ENCODE peak calls at places on chromosomes 4 and X, in nine cellular contexts. One of them, this sample, is unnamed.
A peak's percentile ranks its signal among the peaks of the same experiment; 100 is the strongest.

GRCh38 chr4:146029147-146029546 is 90.5 kb upstream of the ZNF827 start:
- DNase-seq in testis: no peak
- DNase-seq in left ventricle myocardium inferior: no peak
- DNase-seq in tibial nerve: no peak
- DNase-seq in A549: no peak
- DNase-seq in PC-3: peak; percentile 32
- DNase-seq in tibial artery: no peak
- DNase-seq in gastrocnemius medialis: no peak
- DNase-seq in neural progenitor cell: no peak
- DNase-seq in this sample: no peak

GRCh38 chrX:11341274-11342256 is 48.4 kb downstream of the AMELX start:
- DNase-seq in testis: peak; percentile 82
- DNase-seq in left ventricle myocardium inferior: peak; percentile 48
- DNase-seq in tibial nerve: peak; percentile 38
- DNase-seq in A549: peak; percentile 8
- DNase-seq in PC-3: peak; percentile 88
- DNase-seq in tibial artery: peak; percentile 70
- DNase-seq in gastrocnemius medialis: peak; percentile 24
- DNase-seq in neural progenitor cell: no peak
- DNase-seq in this sample: no peak

GRCh38 chrX:109793191-109793590 is 60.1 kb upstream of the ACSL4 start:
- DNase-seq in testis: no peak
- DNase-seq in left ventricle myocardium inferior: no peak
- DNase-seq in tibial nerve: no peak
- DNase-seq in A549: no peak
- DNase-seq in PC-3: peak; percentile 76
- DNase-seq in tibial artery: no peak
- DNase-seq in gastrocnemius medialis: no peak
- DNase-seq in neural progenitor cell: no peak
- DNase-seq in this sample: no peak

GRCh38 chr4:139909036-139909435 is 243.4 kb downstream of the MGST2 start:
- DNase-seq in testis: no peak
- DNase-seq in left ventricle myocardium inferior: no peak
- DNase-seq in tibial nerve: no peak
- DNase-seq in A549: no peak
- DNase-seq in PC-3: no peak
- DNase-seq in tibial artery: no peak
- DNase-seq in gastrocnemius medialis: no peak
- DNase-seq in neural progenitor cell: no peak
- DNase-seq in this sample: no peak

GRCh38 chr4:11441182-11441556 is 12.5 kb upstream of the HS3ST1 start:
- DNase-seq in testis: no peak
- DNase-seq in left ventricle myocardium inferior: no peak
- DNase-seq in tibial nerve: no peak
- DNase-seq in A549: no peak
- DNase-seq in PC-3: no peak
- DNase-seq in tibial artery: no peak
- DNase-seq in gastrocnemius medialis: no peak
- DNase-seq in neural progenitor cell: no peak
- DNase-seq in this sample: no peak

GRCh38 chr4:185343726-185344581 is 51.8 kb downstream of the LRP2BP start:
- DNase-seq in testis: no peak
- DNase-seq in left ventricle myocardium inferior: no peak
- DNase-seq in tibial nerve: peak; percentile 33
- DNase-seq in A549: no peak
- DNase-seq in PC-3: no peak
- DNase-seq in tibial artery: no peak
- DNase-seq in gastrocnemius medialis: no peak
- DNase-seq in neural progenitor cell: no peak
- DNase-seq in this sample: peak; percentile 58

GRCh38 chr4:36165256-36166005 is 78.9 kb downstream of the ARAP2 start:
- DNase-seq in testis: no peak
- DNase-seq in left ventricle myocardium inferior: no peak
- DNase-seq in tibial nerve: no peak
- DNase-seq in A549: no peak
- DNase-seq in PC-3: no peak
- DNase-seq in tibial artery: no peak
- DNase-seq in gastrocnemius medialis: no peak
- DNase-seq in neural progenitor cell: no peak
- DNase-seq in this sample: no peak

GRCh38 chr4:104352211-104352610 is 142.5 kb downstream of the CXXC4 start:
- DNase-seq in testis: no peak
- DNase-seq in left ventricle myocardium inferior: no peak
- DNase-seq in tibial nerve: no peak
- DNase-seq in A549: peak; percentile 5
- DNase-seq in PC-3: no peak
- DNase-seq in tibial artery: no peak
- DNase-seq in gastrocnemius medialis: no peak
- DNase-seq in neural progenitor cell: peak; percentile 17
- DNase-seq in this sample: no peak

GRCh38 chrX:108331126-108331909 is 106.9 kb downstream of the COL4A6 start:
- DNase-seq in testis: no peak
- DNase-seq in left ventricle myocardium inferior: no peak
- DNase-seq in tibial nerve: no peak
- DNase-seq in A549: peak; percentile 28
- DNase-seq in PC-3: peak; percentile 67
- DNase-seq in tibial artery: no peak
- DNase-seq in gastrocnemius medialis: no peak
- DNase-seq in neural progenitor cell: no peak
- DNase-seq in this sample: no peak

GRCh38 chrX:15344106-15344505 is 8.8 kb upstream of the PIGA start:
- DNase-seq in testis: no peak
- DNase-seq in left ventricle myocardium inferior: no peak
- DNase-seq in tibial nerve: no peak
- DNase-seq in A549: no peak
- DNase-seq in PC-3: no peak
- DNase-seq in tibial artery: no peak
- DNase-seq in gastrocnemius medialis: no peak
- DNase-seq in neural progenitor cell: no peak
- DNase-seq in this sample: no peak

GRCh38 chrX:56762220-56762619 is 33.2 kb downstream of the NBDY start:
- DNase-seq in testis: no peak
- DNase-seq in left ventricle myocardium inferior: no peak
- DNase-seq in tibial nerve: no peak
- DNase-seq in A549: no peak
- DNase-seq in PC-3: no peak
- DNase-seq in tibial artery: no peak
- DNase-seq in gastrocnemius medialis: no peak
- DNase-seq in neural progenitor cell: no peak
- DNase-seq in this sample: no peak

GRCh38 chrX:22800806-22801205 is 199.0 kb upstream of the DDX53 start:
- DNase-seq in testis: no peak
- DNase-seq in left ventricle myocardium inferior: no peak
- DNase-seq in tibial nerve: no peak
- DNase-seq in A549: no peak
- DNase-seq in PC-3: peak; percentile 9
- DNase-seq in tibial artery: no peak
- DNase-seq in gastrocnemius medialis: no peak
- DNase-seq in neural progenitor cell: no peak
- DNase-seq in this sample: no peak

GRCh38 chr4:55758081-55758480 is 61.5 kb upstream of the EXOC1L start:
- DNase-seq in testis: no peak
- DNase-seq in left ventricle myocardium inferior: no peak
- DNase-seq in tibial nerve: no peak
- DNase-seq in A549: no peak
- DNase-seq in PC-3: no peak
- DNase-seq in tibial artery: no peak
- DNase-seq in gastrocnemius medialis: no peak
- DNase-seq in neural progenitor cell: no peak
- DNase-seq in this sample: no peak

GRCh38 chrX:123060986-123061385 is 123.1 kb upstream of the GRIA3 start:
- DNase-seq in testis: no peak
- DNase-seq in left ventricle myocardium inferior: no peak
- DNase-seq in tibial nerve: no peak
- DNase-seq in A549: no peak
- DNase-seq in PC-3: no peak
- DNase-seq in tibial artery: no peak
- DNase-seq in gastrocnemius medialis: no peak
- DNase-seq in neural progenitor cell: no peak
- DNase-seq in this sample: no peak

GRCh38 chrX:31649176-31649575 is 577.3 kb upstream of the FTHL17 start:
- DNase-seq in testis: no peak
- DNase-seq in left ventricle myocardium inferior: no peak
- DNase-seq in tibial nerve: no peak
- DNase-seq in A549: no peak
- DNase-seq in PC-3: no peak
- DNase-seq in tibial artery: no peak
- DNase-seq in gastrocnemius medialis: no peak
- DNase-seq in neural progenitor cell: no peak
- DNase-seq in this sample: no peak

GRCh38 chr4:143616771-143617170 is 83.7 kb downstream of the FREM3 start:
- DNase-seq in testis: no peak
- DNase-seq in left ventricle myocardium inferior: no peak
- DNase-seq in tibial nerve: no peak
- DNase-seq in A549: no peak
- DNase-seq in PC-3: peak; percentile 96
- DNase-seq in tibial artery: no peak
- DNase-seq in gastrocnemius medialis: no peak
- DNase-seq in neural progenitor cell: no peak
- DNase-seq in this sample: no peak

GRCh38 chr4:55258152-55258863 is 87.7 kb upstream of the SRD5A3 start:
- DNase-seq in testis: no peak
- DNase-seq in left ventricle myocardium inferior: no peak
- DNase-seq in tibial nerve: no peak
- DNase-seq in A549: no peak
- DNase-seq in PC-3: no peak
- DNase-seq in tibial artery: no peak
- DNase-seq in gastrocnemius medialis: no peak
- DNase-seq in neural progenitor cell: no peak
- DNase-seq in this sample: no peak

GRCh38 chr4:7792616-7793015 is 147.0 kb downstream of the AFAP1 start:
- DNase-seq in testis: no peak
- DNase-seq in left ventricle myocardium inferior: no peak
- DNase-seq in tibial nerve: no peak
- DNase-seq in A549: no peak
- DNase-seq in PC-3: no peak
- DNase-seq in tibial artery: no peak
- DNase-seq in gastrocnemius medialis: no peak
- DNase-seq in neural progenitor cell: no peak
- DNase-seq in this sample: no peak

GRCh38 chr4:8911311-8912088 is 39.9 kb upstream of the HMX1 start:
- DNase-seq in testis: peak; percentile 10
- DNase-seq in left ventricle myocardium inferior: no peak
- DNase-seq in tibial nerve: no peak
- DNase-seq in A549: no peak
- DNase-seq in PC-3: no peak
- DNase-seq in tibial artery: peak; percentile 56
- DNase-seq in gastrocnemius medialis: no peak
- DNase-seq in neural progenitor cell: no peak
- DNase-seq in this sample: no peak

DNA sequence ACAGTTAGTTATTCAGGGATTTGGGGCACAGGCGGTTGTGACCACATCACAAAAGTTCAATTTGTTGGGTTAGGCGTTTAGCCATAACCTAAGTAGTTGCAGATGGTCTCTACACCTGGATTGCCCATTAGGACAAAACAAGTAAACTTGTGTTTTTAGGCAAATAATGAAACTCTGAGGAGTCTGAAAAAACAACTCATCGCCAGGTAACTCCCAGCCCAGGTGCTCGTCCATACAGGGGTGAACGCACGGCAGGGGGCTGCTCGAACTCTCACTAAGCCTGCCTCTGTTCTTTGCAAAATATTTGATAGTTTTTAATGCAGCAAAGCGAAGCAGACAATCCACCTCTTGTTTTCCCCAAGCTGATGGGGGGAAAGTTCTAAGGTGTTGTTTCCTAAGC is 571 bp upstream of the RHOH start:
- DNase-seq in testis: no peak
- DNase-seq in left ventricle myocardium inferior: no peak
- DNase-seq in tibial nerve: no peak
- DNase-seq in A549: no peak
- DNase-seq in PC-3: no peak
- DNase-seq in tibial artery: no peak
- DNase-seq in gastrocnemius medialis: no peak
- DNase-seq in neural progenitor cell: no peak
- DNase-seq in this sample: no peak
- H3K4me1 ChIP-seq in testis: no peaks in the 10 kb centered on the region
- H3K4me1 ChIP-seq in left ventricle myocardium inferior: no peaks in the 10 kb centered on the region
- H3K4me1 ChIP-seq in tibial nerve: no peaks in the 10 kb centered on the region
- H3K4me1 ChIP-seq in A549: peaks cover 40% of the 10 kb centered on the region
- H3K4me1 ChIP-seq in PC-3: peaks cover 26% of the 10 kb centered on the region
- H3K4me1 ChIP-seq in tibial artery: no peaks in the 10 kb centered on the region
- H3K4me1 ChIP-seq in gastrocnemius medialis: no peaks in the 10 kb centered on the region
- H3K4me1 ChIP-seq in neural progenitor cell: peaks cover 73% of the 10 kb centered on the region
- H3K4me1 ChIP-seq in this sample: no peaks in the 10 kb centered on the region

DNA sequence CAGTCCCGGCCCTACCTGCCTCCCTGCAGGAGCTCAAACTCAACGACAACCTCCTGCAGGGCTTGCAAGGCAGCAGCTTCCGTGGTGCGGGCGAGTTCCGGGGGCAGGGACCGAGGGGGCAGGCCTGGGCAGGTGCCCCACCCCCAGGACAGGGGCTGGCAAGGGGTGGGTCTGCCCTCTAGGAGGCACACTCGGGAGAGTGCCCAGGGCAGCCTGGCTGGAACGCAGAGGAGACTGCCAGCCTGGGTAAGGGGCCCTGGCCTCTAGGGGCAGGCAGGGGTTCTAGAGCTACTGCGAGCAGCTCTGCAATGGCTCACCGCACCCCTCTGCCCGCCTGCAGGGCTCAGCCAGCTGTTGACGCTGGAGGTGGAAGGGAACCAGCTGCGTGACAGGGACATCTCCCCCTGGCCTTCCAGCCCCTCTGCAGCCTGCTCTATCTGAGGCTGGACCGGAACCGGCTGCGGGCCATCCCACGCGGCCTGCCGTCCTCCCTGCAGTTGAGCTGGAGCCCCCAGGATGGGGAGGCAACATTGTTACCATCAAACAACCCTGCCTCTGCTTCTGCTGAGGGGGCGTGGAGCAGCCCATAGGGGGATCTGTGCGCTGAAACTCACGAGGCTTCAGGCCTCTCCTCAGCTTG is 12.1 kb upstream of the HAUS7 start:
- DNase-seq in testis: no peak
- DNase-seq in left ventricle myocardium inferior: no peak
- DNase-seq in tibial nerve: no peak
- DNase-seq in A549: no peak
- DNase-seq in PC-3: no peak
- DNase-seq in tibial artery: no peak
- DNase-seq in gastrocnemius medialis: no peak
- DNase-seq in neural progenitor cell: no peak
- DNase-seq in this sample: no peak
- TF ChIP-seq CTCF in testis: no peak
- TF ChIP-seq CTCF in left ventricle myocardium inferior: no peak
- TF ChIP-seq CTCF in tibial nerve: no peak
- TF ChIP-seq CTCF in A549: no peak
- TF ChIP-seq CTCF in PC-3: no peak
- TF ChIP-seq CTCF in tibial artery: no peak
- TF ChIP-seq CTCF in gastrocnemius medialis: no peak
- TF ChIP-seq CTCF in neural progenitor cell: no peak
- TF ChIP-seq CTCF in this sample: no peak

GRCh38 chrX:154354516-154354915 is 19.9 kb downstream of the FLNA start:
- DNase-seq in testis: no peak
- DNase-seq in left ventricle myocardium inferior: no peak
- DNase-seq in tibial nerve: no peak
- DNase-seq in A549: no peak
- DNase-seq in PC-3: no peak
- DNase-seq in tibial artery: no peak
- DNase-seq in gastrocnemius medialis: no peak
- DNase-seq in neural progenitor cell: no peak
- DNase-seq in this sample: peak; percentile 41
- H3K4me1 ChIP-seq in testis: no peaks in the 10 kb centered on the region
- H3K4me1 ChIP-seq in left ventricle myocardium inferior: peaks cover 32% of the 10 kb centered on the region
- H3K4me1 ChIP-seq in tibial nerve: no peaks in the 10 kb centered on the region
- H3K4me1 ChIP-seq in A549: peaks cover 75% of the 10 kb centered on the region
- H3K4me1 ChIP-seq in PC-3: no peaks in the 10 kb centered on the region
- H3K4me1 ChIP-seq in tibial artery: no peaks in the 10 kb centered on the region
- H3K4me1 ChIP-seq in gastrocnemius medialis: no peaks in the 10 kb centered on the region
- H3K4me1 ChIP-seq in neural progenitor cell: no peaks in the 10 kb centered on the region
- H3K4me1 ChIP-seq in this sample: no peaks in the 10 kb centered on the region

GRCh38 chrX:8663325-8663724 is 68.6 kb downstream of the ANOS1 start:
- DNase-seq in testis: peak; percentile 51
- DNase-seq in left ventricle myocardium inferior: no peak
- DNase-seq in tibial nerve: no peak
- DNase-seq in A549: no peak
- DNase-seq in PC-3: peak; percentile 22
- DNase-seq in tibial artery: no peak
- DNase-seq in gastrocnemius medialis: no peak
- DNase-seq in neural progenitor cell: no peak
- DNase-seq in this sample: no peak
- TF ChIP-seq CTCF in testis: no peak
- TF ChIP-seq CTCF in left ventricle myocardium inferior: no peak
- TF ChIP-seq CTCF in tibial nerve: no peak
- TF ChIP-seq CTCF in A549: no peak
- TF ChIP-seq CTCF in PC-3: no peak
- TF ChIP-seq CTCF in tibial artery: no peak
- TF ChIP-seq CTCF in gastrocnemius medialis: no peak
- TF ChIP-seq CTCF in neural progenitor cell: no peak
- TF ChIP-seq CTCF in this sample: no peak